ENCODE peak calls at places on chromosomes 11 and 22, in nine cellular contexts. X, L, C, K, G, S, H, Y and M are unnamed samples.
A peak's percentile ranks its signal among the peaks of the same experiment; 100 is the strongest.

GRCh38 chr22:42404266-42404665 is 27.9 kb downstream of the NFAM1 start:
- DNase-seq in X (no peak), L (no peak), C (no peak), K (no peak), G (no peak), S (no peak), H (no peak), Y (no peak), M (no peak)

GRCh38 chr11:50182486-50182885 is 149.8 kb downstream of the OR4C45 start:
- DNase-seq in X (no peak), L (no peak), C (no peak), K (no peak), G (no peak), S (no peak), H (no peak), Y (no peak), M (no peak)

GRCh38 chr11:108926522-108927380 is 261.9 kb downstream of the DDX10 start:
- DNase-seq in X (no peak), L (no peak), C (no peak), K (no peak), G (no peak), S (no peak), H (no peak), Y (no peak), M (no peak)

GRCh38 chr11:120526241-120526640 is 14.7 kb downstream of the GRIK4 start:
- DNase-seq in X (no peak), L (no peak), C (no peak), K (no peak), G (no peak), S (no peak), H (no peak), Y (no peak), M (no peak)

GRCh38 chr11:64694821-64695365 is 28.1 kb downstream of the NRXN2 start:
- DNase-seq in X (no peak), L (no peak), C (no peak), K (peak; percentile 38), G (peak; percentile 65), S (no peak), H (no peak), Y (no peak), M (no peak)

GRCh38 chr22:42692239-42693054 is 28.2 kb downstream of the A4GALT start:
- DNase-seq in X (peak; percentile 52), L (no peak), C (no peak), K (peak; percentile 52), G (peak; percentile 53), S (no peak), H (no peak), Y (no peak), M (no peak)

GRCh38 chr11:104881117-104881794 is 17.0 kb downstream of the CASP12 start:
- DNase-seq in X (no peak), L (no peak), C (no peak), K (no peak), G (no peak), S (no peak), H (no peak), Y (no peak), M (no peak)

GRCh38 chr22:50308986-50309600 is 1.6 kb upstream of the PLXNB2 start:
- DNase-seq in X (no peak), L (no peak), C (no peak), K (no peak), G (no peak), S (no peak), H (no peak), Y (no peak), M (no peak)

GRCh38 chr11:69004411-69005182 is 8.4 kb downstream of the MRGPRF start:
- DNase-seq in X (no peak), L (no peak), C (no peak), K (no peak), G (no peak), S (no peak), H (no peak), Y (no peak), M (peak; percentile 16)

GRCh38 chr22:26364066-26365015 is 64.7 kb upstream of the ASPHD2 start:
- DNase-seq in X (peak; percentile 60), L (peak; percentile 65), C (peak; percentile 61), K (peak; percentile 49), G (peak; percentile 57), S (peak; percentile 59), H (peak; percentile 61), Y (peak; percentile 73), M (peak; percentile 31)

GRCh38 chr22:27962268-27963191 is 43.5 kb upstream of the PITPNB start:
- DNase-seq in X (no peak), L (no peak), C (no peak), K (no peak), G (no peak), S (no peak), H (no peak), Y (no peak), M (no peak)

GRCh38 chr11:59801981-59802638 is 8.5 kb downstream of the MRPL16 start:
- DNase-seq in X (no peak), L (no peak), C (peak; percentile 48), K (no peak), G (no peak), S (no peak), H (no peak), Y (no peak), M (peak; percentile 43)

GRCh38 chr11:1460396-1460795 is 26.2 kb downstream of the MOB2 start:
- DNase-seq in X (no peak), L (no peak), C (peak; percentile 55), K (no peak), G (no peak), S (peak; percentile 13), H (no peak), Y (no peak), M (peak; percentile 78)

GRCh38 chr22:20080445-20080775 is 369 bp downstream of the DGCR8 start:
- DNase-seq in X (peak; percentile 61), L (peak; percentile 36), C (peak; percentile 73), K (peak; percentile 57), G (peak; percentile 88), S (no peak), H (peak; percentile 65), Y (peak; percentile 51), M (peak; percentile 54)

GRCh38 chr11:2189938-2190669 is 18.5 kb upstream of the TH start:
- DNase-seq in X (no peak), L (no peak), C (no peak), K (no peak), G (no peak), S (no peak), H (no peak), Y (no peak), M (no peak)

GRCh38 chr11:636511-637332 is at the start of gene DRD4:
- DNase-seq in X (no peak), L (no peak), C (peak; percentile 26), K (no peak), G (no peak), S (no peak), H (no peak), Y (no peak), M (peak; percentile 65)

GRCh38 chr11:27563201-27563600 is 56.6 kb upstream of the LIN7C start:
- DNase-seq in X (no peak), L (no peak), C (no peak), K (no peak), G (no peak), S (no peak), H (no peak), Y (no peak), M (no peak)

GRCh38 chr22:40009231-40009769 is 14.5 kb downstream of the FAM83F start:
- DNase-seq in X (no peak), L (no peak), C (no peak), K (no peak), G (no peak), S (no peak), H (no peak), Y (no peak), M (no peak)

GRCh38 chr11:78290293-78291176 is 101.8 kb downstream of the USP35 start:
- DNase-seq in X (peak; percentile 37), L (peak; percentile 26), C (no peak), K (peak; percentile 18), G (no peak), S (peak; percentile 3), H (peak; percentile 12), Y (peak; percentile 98), M (no peak)

GRCh38 chr11:74171630-74172465 is 759 bp downstream of the PPME1 start:
- DNase-seq in X (no peak), L (no peak), C (no peak), K (no peak), G (no peak), S (no peak), H (no peak), Y (no peak), M (no peak)

GRCh38 chr11:56410801-56411200 is 1.7 kb upstream of the OR5AL1 start:
- DNase-seq in X (no peak), L (no peak), C (no peak), K (no peak), G (no peak), S (no peak), H (no peak), Y (no peak), M (no peak)

GRCh38 chr11:20127671-20128527 is 32.4 kb downstream of the DBX1 start:
- DNase-seq in X (peak; percentile 67), L (peak; percentile 59), C (peak; percentile 78), K (peak; percentile 66), G (peak; percentile 61), S (peak; percentile 48), H (peak; percentile 72), Y (peak; percentile 60), M (peak; percentile 72)

GRCh38 chr11:11552688-11553087 is 69.1 kb downstream of the GALNT18 start:
- DNase-seq in X (no peak), L (no peak), C (no peak), K (no peak), G (no peak), S (no peak), H (no peak), Y (no peak), M (no peak)

GRCh38 chr11:75536786-75537629 is 11.3 kb upstream of the GDPD5 start:
- DNase-seq in X (no peak), L (no peak), C (no peak), K (peak; percentile 51), G (peak; percentile 69), S (no peak), H (peak; percentile 72), Y (peak; percentile 65), M (no peak)

GRCh38 chr11:77346906-77347603 is 45.6 kb upstream of the GDPD4 start:
- DNase-seq in X (no peak), L (no peak), C (no peak), K (no peak), G (no peak), S (peak; percentile 72), H (no peak), Y (no peak), M (no peak)

GRCh38 chr22:20749453-20749852 is 24.5 kb upstream of the SERPIND1 start:
- DNase-seq in X (no peak), L (no peak), C (no peak), K (no peak), G (no peak), S (no peak), H (no peak), Y (no peak), M (no peak)